ENCODE peak calls at places on chromosomes 1 and 21, in five cellular contexts. One of them, this sample, is unnamed.

GRCh38 chr1:10444248-10444647 is 5.6 kb upstream of the CORT start:
- DNase-seq in neuronal stem cell: no peak
- DNase-seq in WERI-Rb-1: no peak
- DNase-seq in IMR-90: no peak
- DNase-seq in ovary: no peak
- DNase-seq in this sample: no peak

GRCh38 chr1:226870323-226871046 is at the start of gene PSEN2:
- DNase-seq in neuronal stem cell: peak; percentile 38
- DNase-seq in WERI-Rb-1: peak; percentile 40
- DNase-seq in IMR-90: peak; percentile 28
- DNase-seq in ovary: peak; percentile 85
- DNase-seq in this sample: peak; percentile 85

GRCh38 chr1:116203936-116204335 is 92.7 kb downstream of the MAB21L3 start:
- DNase-seq in neuronal stem cell: no peak
- DNase-seq in WERI-Rb-1: no peak
- DNase-seq in IMR-90: no peak
- DNase-seq in ovary: no peak
- DNase-seq in this sample: no peak

GRCh38 chr1:220370041-220370700 is 97.9 kb upstream of the RAB3GAP2 start:
- DNase-seq in neuronal stem cell: no peak
- DNase-seq in WERI-Rb-1: peak; percentile 90
- DNase-seq in IMR-90: peak; percentile 70
- DNase-seq in ovary: no peak
- DNase-seq in this sample: peak; percentile 84

GRCh38 chr1:37822942-37823865 is 15.2 kb upstream of the YRDC start:
- DNase-seq in neuronal stem cell: no peak
- DNase-seq in WERI-Rb-1: no peak
- DNase-seq in IMR-90: peak; percentile 56
- DNase-seq in ovary: no peak
- DNase-seq in this sample: no peak

GRCh38 chr1:209354840-209355165 is 228.7 kb upstream of the CAMK1G start:
- DNase-seq in neuronal stem cell: no peak
- DNase-seq in WERI-Rb-1: no peak
- DNase-seq in IMR-90: no peak
- DNase-seq in ovary: no peak
- DNase-seq in this sample: no peak

GRCh38 chr1:7516341-7516740 is 254.8 kb upstream of the VAMP3 start:
- DNase-seq in neuronal stem cell: no peak
- DNase-seq in WERI-Rb-1: peak; percentile 67
- DNase-seq in IMR-90: peak; percentile 41
- DNase-seq in ovary: no peak
- DNase-seq in this sample: no peak

GRCh38 chr1:116852910-116853309 is 56.8 kb upstream of the PTGFRN start:
- DNase-seq in neuronal stem cell: no peak
- DNase-seq in WERI-Rb-1: no peak
- DNase-seq in IMR-90: no peak
- DNase-seq in ovary: no peak
- DNase-seq in this sample: no peak

GRCh38 chr21:39125752-39126485 is 57.3 kb downstream of the PSMG1 start:
- DNase-seq in neuronal stem cell: peak; percentile 37
- DNase-seq in WERI-Rb-1: peak; percentile 73
- DNase-seq in IMR-90: peak; percentile 78
- DNase-seq in ovary: peak; percentile 54
- DNase-seq in this sample: peak; percentile 53

GRCh38 chr1:52281518-52281917 is 84.5 kb downstream of the CC2D1B start:
- DNase-seq in neuronal stem cell: no peak
- DNase-seq in WERI-Rb-1: no peak
- DNase-seq in IMR-90: peak; percentile 82
- DNase-seq in ovary: no peak
- DNase-seq in this sample: no peak

GRCh38 chr1:159925713-159926066 is 383 bp upstream of the TAGLN2 start:
- DNase-seq in neuronal stem cell: no peak
- DNase-seq in WERI-Rb-1: peak; percentile 83
- DNase-seq in IMR-90: no peak
- DNase-seq in ovary: no peak
- DNase-seq in this sample: peak; percentile 39

GRCh38 chr1:22287273-22287672 is 144.4 kb upstream of the WNT4 start:
- DNase-seq in neuronal stem cell: no peak
- DNase-seq in WERI-Rb-1: no peak
- DNase-seq in IMR-90: no peak
- DNase-seq in ovary: no peak
- DNase-seq in this sample: no peak

GRCh38 chr1:22287946-22288520 is 145.1 kb upstream of the WNT4 start:
- DNase-seq in neuronal stem cell: no peak
- DNase-seq in WERI-Rb-1: no peak
- DNase-seq in IMR-90: no peak
- DNase-seq in ovary: peak; percentile 52
- DNase-seq in this sample: no peak

GRCh38 chr1:22285545-22286396 is 142.9 kb upstream of the WNT4 start:
- DNase-seq in neuronal stem cell: no peak
- DNase-seq in WERI-Rb-1: no peak
- DNase-seq in IMR-90: no peak
- DNase-seq in ovary: peak; percentile 87
- DNase-seq in this sample: no peak

GRCh38 chr1:22284906-22285544 is 142.1 kb upstream of the WNT4 start:
- DNase-seq in neuronal stem cell: no peak
- DNase-seq in WERI-Rb-1: no peak
- DNase-seq in IMR-90: no peak
- DNase-seq in ovary: no peak
- DNase-seq in this sample: no peak

DNA sequence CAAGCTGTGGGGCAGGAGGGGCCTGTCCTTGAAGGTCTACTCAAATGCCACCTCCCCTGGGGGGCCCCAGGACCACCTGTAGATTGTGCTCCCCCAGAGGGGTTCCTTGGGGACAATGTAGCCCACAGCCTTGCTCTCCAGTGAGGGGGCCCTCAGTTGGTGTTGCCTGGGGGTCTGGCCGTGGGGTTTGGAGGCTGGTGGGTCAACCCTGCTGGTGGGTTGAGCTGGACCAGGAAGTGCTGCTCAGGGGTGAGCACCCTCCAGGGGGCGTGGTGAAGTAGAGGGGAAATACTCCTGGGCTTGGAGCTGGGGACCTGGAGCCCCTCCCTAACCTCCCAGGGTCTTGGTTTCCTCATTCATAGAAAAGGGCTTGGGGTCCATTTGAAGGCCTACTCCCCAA is 143.6 kb upstream of the WNT4 start:
- DNase-seq in neuronal stem cell: no peak
- DNase-seq in WERI-Rb-1: no peak
- DNase-seq in IMR-90: no peak
- DNase-seq in ovary: no peak
- DNase-seq in this sample: no peak
- H3K36me3 ChIP-seq in neuronal stem cell: no peaks in the 10 kb centered on the region
- H3K36me3 ChIP-seq in WERI-Rb-1: no peaks in the 10 kb centered on the region
- H3K36me3 ChIP-seq in IMR-90: no peaks in the 10 kb centered on the region
- H3K36me3 ChIP-seq in ovary: no peaks in the 10 kb centered on the region
- H3K36me3 ChIP-seq in this sample: no peaks in the 10 kb centered on the region

DNA sequence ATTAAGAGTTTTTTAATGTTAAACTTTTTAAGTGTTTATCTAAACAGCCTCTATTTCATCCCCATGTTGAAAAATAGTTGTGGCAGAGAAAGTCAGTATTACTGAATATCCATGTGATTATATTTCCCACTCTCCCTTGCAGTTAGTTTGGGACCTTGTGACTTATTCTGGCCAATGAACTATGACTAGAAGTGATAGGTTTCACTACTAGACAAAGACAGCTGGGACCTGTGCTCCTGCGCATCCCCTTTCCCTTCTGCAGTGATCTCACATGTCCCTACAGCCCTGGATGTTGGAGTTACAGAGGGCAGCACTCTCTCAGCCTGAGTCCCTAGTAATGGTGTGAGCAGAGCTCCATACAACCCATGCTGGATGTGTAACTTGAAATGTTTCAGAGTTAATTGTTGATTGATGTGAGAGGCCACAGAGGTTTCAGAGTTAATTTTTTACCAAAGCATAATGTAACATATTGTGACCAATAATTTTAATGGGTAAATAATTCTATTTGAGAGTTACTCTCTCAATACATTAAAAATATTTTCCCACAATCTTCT is 18.7 kb upstream of the SAMD13 start:
- DNase-seq in neuronal stem cell: no peak
- DNase-seq in WERI-Rb-1: no peak
- DNase-seq in IMR-90: no peak
- DNase-seq in ovary: no peak
- DNase-seq in this sample: no peak
- H3K9me3 ChIP-seq in neuronal stem cell: no peaks in the 10 kb centered on the region
- H3K9me3 ChIP-seq in WERI-Rb-1: no peaks in the 10 kb centered on the region
- H3K9me3 ChIP-seq in IMR-90: peaks cover 6% of the 10 kb centered on the region
- H3K9me3 ChIP-seq in ovary: no peaks in the 10 kb centered on the region
- H3K9me3 ChIP-seq in this sample: no peaks in the 10 kb centered on the region

DNA sequence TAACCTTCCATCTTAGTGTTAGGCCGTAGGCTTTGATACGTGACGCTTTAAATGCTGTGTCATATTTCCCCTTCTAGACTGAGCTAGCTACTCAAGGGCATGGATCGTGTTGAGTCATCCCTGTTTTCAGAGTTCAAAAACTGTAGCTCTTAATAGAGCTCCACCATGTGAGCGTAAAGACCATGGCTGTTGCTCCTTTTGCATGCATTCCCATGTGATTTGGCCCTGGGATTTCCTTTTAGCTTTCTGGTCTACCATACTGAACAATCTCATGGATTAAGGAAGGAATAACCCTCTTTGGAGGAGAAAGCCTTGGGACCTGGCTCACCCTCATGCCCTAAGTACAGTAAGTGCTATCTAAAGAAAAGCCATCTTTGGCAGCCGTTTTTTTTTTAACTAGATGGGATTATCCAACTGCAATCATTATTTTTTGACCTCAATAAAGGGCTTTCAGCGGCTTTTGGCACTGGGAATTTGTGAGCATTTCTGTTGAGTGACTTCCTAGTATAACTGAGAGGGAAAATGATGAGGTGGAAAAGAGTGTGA is 76.6 kb downstream of the PLPP3 start:
- DNase-seq in neuronal stem cell: no peak
- DNase-seq in WERI-Rb-1: no peak
- DNase-seq in IMR-90: peak; percentile 50
- DNase-seq in ovary: no peak
- DNase-seq in this sample: no peak
- H3K36me3 ChIP-seq in neuronal stem cell: peaks cover 91% of the 10 kb centered on the region
- H3K36me3 ChIP-seq in WERI-Rb-1: no peaks in the 10 kb centered on the region
- H3K36me3 ChIP-seq in IMR-90: peaks cover 75% of the 10 kb centered on the region
- H3K36me3 ChIP-seq in ovary: no peaks in the 10 kb centered on the region
- H3K36me3 ChIP-seq in this sample: peaks cover 38% of the 10 kb centered on the region

DNA sequence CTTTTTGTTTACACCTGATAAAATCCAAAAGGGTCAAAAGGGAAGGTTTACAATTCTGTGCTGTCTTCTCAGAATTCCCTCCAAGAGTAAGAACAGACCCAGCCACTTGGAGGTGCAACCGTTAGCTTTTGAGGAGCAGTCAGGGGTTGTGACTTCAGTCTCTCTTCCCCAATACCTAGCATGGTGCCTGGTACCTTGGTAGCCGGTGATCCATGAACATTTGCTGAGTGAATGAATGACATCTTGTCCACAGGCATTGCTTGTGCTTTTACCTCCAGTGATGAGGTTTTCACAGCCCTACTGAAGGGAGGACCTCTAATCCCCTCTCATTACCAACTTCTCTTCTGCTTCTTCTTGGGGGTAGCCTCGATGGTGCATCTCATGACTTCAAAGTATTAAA is 11.7 kb downstream of the GFI1 start:
- DNase-seq in neuronal stem cell: no peak
- DNase-seq in WERI-Rb-1: no peak
- DNase-seq in IMR-90: no peak
- DNase-seq in ovary: no peak
- DNase-seq in this sample: no peak
- H3K9me3 ChIP-seq in neuronal stem cell: no peaks in the 10 kb centered on the region
- H3K9me3 ChIP-seq in WERI-Rb-1: peaks cover under 1% of the 10 kb centered on the region
- H3K9me3 ChIP-seq in IMR-90: peaks cover 5% of the 10 kb centered on the region
- H3K9me3 ChIP-seq in ovary: no peaks in the 10 kb centered on the region
- H3K9me3 ChIP-seq in this sample: no peaks in the 10 kb centered on the region

GRCh38 chr1:2151906-2152305 is 42.7 kb downstream of the FAAP20 start:
- DNase-seq in neuronal stem cell: no peak
- DNase-seq in WERI-Rb-1: no peak
- DNase-seq in IMR-90: no peak
- DNase-seq in ovary: no peak
- DNase-seq in this sample: no peak

GRCh38 chr1:2151252-2151651 is 43.3 kb downstream of the FAAP20 start:
- DNase-seq in neuronal stem cell: no peak
- DNase-seq in WERI-Rb-1: no peak
- DNase-seq in IMR-90: no peak
- DNase-seq in ovary: no peak
- DNase-seq in this sample: no peak

GRCh38 chr1:2150836-2151235 is 43.7 kb downstream of the FAAP20 start:
- DNase-seq in neuronal stem cell: no peak
- DNase-seq in WERI-Rb-1: no peak
- DNase-seq in IMR-90: no peak
- DNase-seq in ovary: no peak
- DNase-seq in this sample: no peak

GRCh38 chr1:2154022-2154421 is 40.5 kb downstream of the FAAP20 start:
- DNase-seq in neuronal stem cell: no peak
- DNase-seq in WERI-Rb-1: no peak
- DNase-seq in IMR-90: no peak
- DNase-seq in ovary: no peak
- DNase-seq in this sample: no peak

DNA sequence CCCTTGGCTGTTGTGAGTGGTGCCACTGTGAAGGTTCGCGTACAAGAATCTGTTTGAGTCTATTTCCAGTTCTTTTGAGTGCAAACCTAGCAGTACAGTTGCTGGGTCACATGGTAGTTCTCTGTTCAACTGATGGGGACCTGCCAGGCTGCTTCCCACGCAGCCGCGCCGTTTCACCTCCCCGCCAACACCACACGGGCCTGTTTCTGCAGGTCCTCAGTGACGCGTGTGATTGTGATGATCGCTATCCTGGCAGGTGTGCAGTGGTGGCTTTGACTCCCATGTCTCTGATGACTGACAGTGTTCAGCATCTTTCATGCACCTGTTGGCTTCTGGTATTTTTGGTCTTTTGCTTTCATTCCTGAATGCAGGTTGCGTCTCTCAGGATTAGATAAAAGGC is 41.7 kb downstream of the FAAP20 start:
- DNase-seq in neuronal stem cell: no peak
- DNase-seq in WERI-Rb-1: no peak
- DNase-seq in IMR-90: no peak
- DNase-seq in ovary: no peak
- DNase-seq in this sample: no peak
- H3K36me3 ChIP-seq in neuronal stem cell: no peaks in the 10 kb centered on the region
- H3K36me3 ChIP-seq in WERI-Rb-1: peaks cover 13% of the 10 kb centered on the region
- H3K36me3 ChIP-seq in IMR-90: no peaks in the 10 kb centered on the region
- H3K36me3 ChIP-seq in ovary: no peaks in the 10 kb centered on the region
- H3K36me3 ChIP-seq in this sample: no peaks in the 10 kb centered on the region

DNA sequence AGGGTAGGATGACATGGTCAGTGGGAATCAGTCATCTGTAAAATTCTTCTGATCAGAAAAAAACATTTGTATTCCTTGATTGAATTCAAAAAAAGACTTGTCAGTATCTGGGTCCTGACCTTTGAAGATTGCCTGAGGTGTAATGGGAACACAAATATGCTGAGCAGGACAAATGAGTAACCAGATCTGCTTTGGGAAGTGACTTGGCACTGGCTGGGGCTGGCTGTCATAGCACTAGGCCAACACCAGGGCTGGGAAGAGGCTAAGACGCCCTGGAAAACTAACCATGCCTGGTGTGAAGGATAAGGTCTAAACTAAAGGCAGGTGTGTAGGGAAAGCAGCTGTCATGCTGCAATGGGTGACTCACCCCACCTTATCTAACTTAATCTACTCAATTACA is 452.9 kb upstream of the BEND5 start:
- DNase-seq in neuronal stem cell: no peak
- DNase-seq in WERI-Rb-1: peak; percentile 8
- DNase-seq in IMR-90: no peak
- DNase-seq in ovary: no peak
- DNase-seq in this sample: peak; percentile 6
- H3K9me3 ChIP-seq in neuronal stem cell: no peaks in the 10 kb centered on the region
- H3K9me3 ChIP-seq in WERI-Rb-1: no peaks in the 10 kb centered on the region
- H3K9me3 ChIP-seq in IMR-90: peaks cover 10% of the 10 kb centered on the region
- H3K9me3 ChIP-seq in ovary: no peaks in the 10 kb centered on the region
- H3K9me3 ChIP-seq in this sample: no peaks in the 10 kb centered on the region

This sample was measured in MG63.